ENCODE peak calls at places on chromosomes 13 and 19, in eight cellular contexts. N, B, H, S, P, K, I and U are unnamed samples.
A peak's percentile ranks its signal among the peaks of the same experiment; 100 is the strongest.

GRCh38 chr13:50629497-50629896 is 214.0 kb downstream of the DLEU7 start:
- DNase-seq in B (no peak), I (no peak), K (no peak), H (no peak), S (no peak), P (no peak), N (no peak), U (no peak)

GRCh38 chr13:25037057-25037813 is 58.7 kb upstream of the PABPC3 start:
- DNase-seq in I (peak; percentile 71), K (peak; percentile 56), P (no peak), N (peak; percentile 81), S (peak; percentile 49), H (peak; percentile 39), B (peak; percentile 47), U (peak; percentile 73)

GRCh38 chr13:106558527-106558926 is 9.4 kb downstream of the ARGLU1 start:
- DNase-seq in I (no peak), N (no peak), H (no peak), P (no peak), B (no peak), K (no peak), S (no peak), U (no peak)

GRCh38 chr13:24615114-24615513 is 65.1 kb upstream of the ATP12A start:
- DNase-seq in K (no peak), N (no peak), S (no peak), B (no peak), P (no peak), H (no peak), I (no peak), U (no peak)

GRCh38 chr13:66329988-66330429 is 900.1 kb downstream of the PCDH9 start:
- DNase-seq in N (no peak), K (no peak), S (no peak), H (no peak), I (no peak), P (no peak), B (no peak), U (no peak)

GRCh38 chr13:110275931-110276552 is 30.9 kb downstream of the COL4A1 start:
- DNase-seq in K (no peak), B (no peak), P (no peak), H (no peak), S (no peak), N (no peak), I (no peak), U (no peak)

GRCh38 chr13:21106089-21106488 is 44.7 kb upstream of the LATS2 start:
- DNase-seq in P (no peak), I (no peak), K (no peak), N (no peak), H (no peak), S (peak; percentile 13), B (no peak), U (no peak)

GRCh38 chr13:24161010-24161775 is 673 bp downstream of the SPATA13 start:
- DNase-seq in K (no peak), I (peak; percentile 38), S (no peak), B (peak; percentile 42), N (no peak), H (no peak), P (no peak), U (peak; percentile 46)

GRCh38 chr19:47719047-47719885 is 6.0 kb downstream of the EHD2 start:
- DNase-seq in K (no peak), P (no peak), I (peak; percentile 66), H (no peak), B (no peak), S (peak; percentile 95), N (peak; percentile 42), U (no peak)

GRCh38 chr13:75465236-75465635 is 16.7 kb downstream of the TBC1D4 start:
- DNase-seq in N (no peak), K (no peak), I (no peak), P (no peak), B (no peak), S (no peak), H (no peak), U (no peak)

GRCh38 chr13:48066310-48066989 is 28.5 kb downstream of the MED4 start:
- DNase-seq in S (no peak), H (no peak), I (no peak), N (no peak), P (no peak), B (peak; percentile 18), K (no peak), U (no peak)

GRCh38 chr13:30529085-30529815 is 63.5 kb upstream of the HMGB1 start:
- DNase-seq in H (no peak), B (no peak), S (no peak), P (no peak), N (no peak), K (no peak), I (no peak), U (no peak)

GRCh38 chr13:30151398-30151797 is 156.0 kb downstream of the KATNAL1 start:
- DNase-seq in S (no peak), I (no peak), H (no peak), P (no peak), N (no peak), K (no peak), B (no peak), U (no peak)

GRCh38 chr19:31352296-31352781 is 3.1 kb upstream of the TSHZ3 start:
- DNase-seq in S (no peak), I (no peak), P (no peak), H (no peak), N (no peak), B (no peak), K (no peak), U (no peak)

GRCh38 chr13:95689582-95689926 is 12.6 kb downstream of the DNAJC3 start:
- DNase-seq in P (no peak), I (no peak), N (no peak), S (no peak), K (no peak), B (no peak), H (no peak), U (no peak)

GRCh38 chr13:72430923-72431322 is 296.5 kb downstream of the MZT1 start:
- DNase-seq in I (no peak), P (no peak), H (no peak), K (no peak), N (no peak), B (no peak), S (no peak), U (no peak)

GRCh38 chr19:6424190-6424938 is at the start of gene KHSRP:
- DNase-seq in B (peak; percentile 48), K (no peak), N (no peak), H (no peak), S (no peak), P (no peak), I (no peak), U (no peak)

GRCh38 chr19:19179548-19180441 is 9.7 kb upstream of the MEF2B start:
- DNase-seq in B (no peak), H (no peak), I (no peak), P (no peak), S (no peak), N (no peak), K (no peak), U (peak; percentile 72)

GRCh38 chr13:111532111-111532510 is 211.7 kb downstream of the TEX29 start:
- DNase-seq in P (no peak), K (peak; percentile 58), B (no peak), S (no peak), N (no peak), I (no peak), H (no peak), U (no peak)

GRCh38 chr19:17512574-17512939 is 1.1 kb downstream of the PGLS start:
- DNase-seq in H (no peak), I (no peak), S (no peak), B (no peak), P (no peak), N (no peak), K (no peak), U (no peak)